ENCODE peak calls at places on chromosomes 6 and 20, in six cellular contexts. V is T-helper 1 cell; L is activated T-cell treated with anti-CD3 and anti-CD28 coated beads, Interleukin-2, amount 50 U/mL, for 4 hours; C is lower lobe of right lung; A is anterior cingulate cortex; J is GM12865. S is an unnamed sample.
A peak's percentile ranks its signal among the peaks of the same experiment; 100 is the strongest.

GRCh38 chr6:119333707-119334295 is 15.8 kb downstream of the MAN1A1 start:
- DNase-seq in A (no peak), V (no peak), C (no peak), J (peak; percentile 51), L (no peak), S (no peak)

GRCh38 chr6:109861946-109862345 is 116.2 kb upstream of the GPR6 start:
- DNase-seq in J (no peak), A (no peak), V (no peak), C (no peak), L (no peak), S (no peak)

GRCh38 chr6:20632696-20633095 is 98.4 kb downstream of the CDKAL1 start:
- DNase-seq in J (no peak), L (no peak), V (no peak), A (no peak), C (no peak), S (no peak)

GRCh38 chr6:14612016-14612415 is 494.4 kb downstream of the CD83 start:
- DNase-seq in A (no peak), C (no peak), L (no peak), V (no peak), J (no peak), S (no peak)

GRCh38 chr6:143733500-143733899 is 55.7 kb downstream of the PHACTR2 start:
- DNase-seq in A (no peak), J (no peak), V (no peak), C (no peak), L (no peak), S (no peak)

GRCh38 chr20:57952136-57952535 is 242.3 kb upstream of the PMEPA1 start:
- DNase-seq in A (no peak), L (no peak), J (no peak), C (no peak), V (no peak), S (no peak)

GRCh38 chr6:111282564-111282963 is 195.3 kb downstream of the SLC16A10 start:
- DNase-seq in L (no peak), C (no peak), A (no peak), J (no peak), V (no peak), S (no peak)

GRCh38 chr6:116568851-116569755 is 2.2 kb upstream of the RWDD1 start:
- DNase-seq in L (no peak), C (no peak), J (no peak), A (no peak), V (no peak), S (no peak)

GRCh38 chr6:1917628-1918371 is 308.1 kb downstream of the FOXC1 start:
- DNase-seq in A (peak; percentile 20), J (no peak), V (no peak), C (no peak), L (no peak), S (no peak)

GRCh38 chr6:1869766-1870165 is 260.1 kb downstream of the FOXC1 start:
- DNase-seq in A (no peak), J (no peak), L (no peak), C (no peak), V (no peak), S (no peak)

GRCh38 chr6:138654715-138655634 is 118.6 kb upstream of the CCDC28A start:
- DNase-seq in A (no peak), C (no peak), J (peak; percentile 51), V (no peak), L (no peak), S (no peak)

GRCh38 chr6:161727063-161727462 is 453.2 kb upstream of the AGPAT4 start:
- DNase-seq in L (no peak), J (no peak), V (no peak), C (no peak), A (no peak), S (no peak)

GRCh38 chr6:168896321-168896720 is 357.3 kb downstream of the THBS2 start:
- DNase-seq in A (no peak), V (no peak), C (no peak), J (no peak), L (no peak), S (no peak)

GRCh38 chr6:37698264-37699137 is 818 bp upstream of the MDGA1 start:
- DNase-seq in V (peak; percentile 46), C (peak; percentile 63), A (no peak), L (peak; percentile 50), J (peak; percentile 47), S (peak; percentile 57)

GRCh38 chr20:20548527-20549266 is 163.7 kb downstream of the RALGAPA2 start:
- DNase-seq in J (no peak), A (no peak), V (no peak), L (no peak), C (no peak), S (no peak)

GRCh38 chr20:36248836-36249235 is 12.6 kb downstream of the AAR2 start:
- DNase-seq in A (no peak), V (no peak), J (no peak), C (no peak), L (no peak), S (no peak)

S was measured in RPMI8226.